ENCODE peak calls at places on chromosomes 6 and 20, in five cellular contexts. Q is brain microvascular endothelial cell, A is H9, S is substantia nigra, V is astrocyte. G is an unnamed sample.

GRCh38 chr20:13984211-13984610 is 6.2 kb downstream of the SEL1L2 start:
- DNase-seq in Q (no peak), A (no peak), S (no peak), V (no peak), G (no peak)

GRCh38 chr20:22582386-22582959 is 1.9 kb downstream of the FOXA2 start:
- DNase-seq in Q (no peak), A (peak; percentile 51), S (no peak), V (no peak), G (no peak)

GRCh38 chr6:130928158-130928917 is 101.1 kb downstream of the SMLR1 start:
- DNase-seq in Q (no peak), A (no peak), S (no peak), V (no peak), G (no peak)

GRCh38 chr20:11047559-11047958 is 373.8 kb upstream of the JAG1 start:
- DNase-seq in Q (no peak), A (no peak), S (no peak), V (peak; percentile 83), G (no peak)

GRCh38 chr20:46213946-46214830 is 94.1 kb downstream of the CDH22 start:
- DNase-seq in Q (no peak), A (no peak), S (no peak), V (no peak), G (no peak)

GRCh38 chr6:29627762-29628418 is 5.1 kb downstream of the GABBR1 start:
- DNase-seq in Q (peak; percentile 69), A (peak; percentile 94), S (peak; percentile 37), V (peak; percentile 78), G (peak; percentile 94)

GRCh38 chr20:60105404-60105803 is 147.2 kb downstream of the CDH26 start:
- DNase-seq in Q (no peak), A (no peak), S (no peak), V (no peak), G (no peak)

GRCh38 chr6:35406666-35407065 is 45.5 kb upstream of the FANCE start:
- DNase-seq in Q (no peak), A (no peak), S (no peak), V (no peak), G (no peak)

GRCh38 chr20:37202267-37202943 is 23.1 kb upstream of the MROH8 start:
- DNase-seq in Q (peak; percentile 91), A (no peak), S (no peak), V (peak; percentile 97), G (peak; percentile 66)

GRCh38 chr20:59031326-59032022 is 661 bp downstream of the ATP5F1E start:
- DNase-seq in Q (no peak), A (no peak), S (no peak), V (no peak), G (no peak)

GRCh38 chr20:62924567-62925419 is 1.5 kb downstream of the DIDO1 start:
- DNase-seq in Q (peak; percentile 28), A (no peak), S (no peak), V (peak; percentile 42), G (peak; percentile 30)

GRCh38 chr6:154686162-154686561 is 47.1 kb upstream of the SCAF8 start:
- DNase-seq in Q (no peak), A (no peak), S (no peak), V (no peak), G (no peak)

GRCh38 chr6:37702314-37702713 is 4.6 kb upstream of the MDGA1 start:
- DNase-seq in Q (no peak), A (no peak), S (no peak), V (no peak), G (no peak)

GRCh38 chr6:37705239-37706051 is 7.8 kb upstream of the MDGA1 start:
- DNase-seq in Q (peak; percentile 78), A (peak; percentile 93), S (peak; percentile 62), V (peak; percentile 81), G (peak; percentile 86)

GRCh38 chr6:37704066-37704465 is 6.4 kb upstream of the MDGA1 start:
- DNase-seq in Q (no peak), A (no peak), S (no peak), V (no peak), G (no peak)

GRCh38 chr6:37706749-37707148 is 9.1 kb upstream of the MDGA1 start:
- DNase-seq in Q (no peak), A (no peak), S (no peak), V (no peak), G (no peak)

GRCh38 chr6:37704923-37705238 is 7.2 kb upstream of the MDGA1 start:
- DNase-seq in Q (no peak), A (no peak), S (no peak), V (no peak), G (no peak)
- H3K27ac ChIP-seq in Q (no peak overlapping the region), A (no peak overlapping the region), S (peak overlapping the region; percentile 69), V (peak overlapping the region; percentile 11), G (peak overlapping the region; percentile 74)

GRCh38 chr6:169620171-169621125 is 81.4 kb downstream of the WDR27 start:
- DNase-seq in Q (peak; percentile 33), A (no peak), S (no peak), V (peak; percentile 78), G (no peak)

GRCh38 chr6:169617562-169617961 is 84.3 kb downstream of the WDR27 start:
- DNase-seq in Q (no peak), A (no peak), S (no peak), V (no peak), G (no peak)

GRCh38 chr6:169618526-169619490 is 83.0 kb downstream of the WDR27 start:
- DNase-seq in Q (peak; percentile 73), A (no peak), S (no peak), V (peak; percentile 97), G (no peak)

GRCh38 chr6:169621311-169621710 is 80.5 kb downstream of the WDR27 start:
- DNase-seq in Q (no peak), A (no peak), S (no peak), V (no peak), G (no peak)

DNA sequence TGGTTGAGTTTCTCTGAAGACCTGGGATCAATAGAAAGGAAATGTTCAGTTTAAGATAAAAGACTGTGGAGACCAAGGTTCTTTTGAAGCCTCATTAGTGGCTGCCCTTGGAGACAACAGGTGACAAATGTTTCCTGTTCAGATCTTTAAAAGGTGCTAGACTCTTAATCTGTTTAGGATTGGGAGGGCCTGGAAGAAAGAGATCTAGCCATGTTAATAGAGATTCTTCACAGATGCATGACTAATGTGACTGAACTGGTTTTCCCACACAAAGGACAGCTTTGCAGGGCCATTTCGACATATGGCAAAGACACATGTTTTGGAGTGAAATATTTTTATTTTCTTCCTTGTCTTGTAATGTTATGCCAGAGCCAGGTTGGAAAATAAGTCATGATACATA is 82.2 kb downstream of the WDR27 start:
- DNase-seq in Q (peak; percentile 10), A (no peak), S (no peak), V (peak; percentile 35), G (no peak)
- H3K27ac ChIP-seq in Q (peak overlapping the region; percentile 48), A (peak overlapping the region; percentile 42), S (no peak overlapping the region), V (peak overlapping the region; percentile 82), G (no peak overlapping the region)

GRCh38 chr6:32895006-32895345 is 41.0 kb downstream of the PSMB9 start:
- DNase-seq in Q (no peak), A (no peak), S (no peak), V (no peak), G (peak; percentile 51)
- H3K27ac ChIP-seq in Q (no peak overlapping the region), A (no peak overlapping the region), S (peak overlapping the region; percentile 14), V (peak overlapping the region; percentile 64), G (peak overlapping the region; percentile 92)

GRCh38 chr6:15403094-15403493 is 157.2 kb downstream of the JARID2 start:
- DNase-seq in Q (no peak), A (no peak), S (no peak), V (no peak), G (no peak)
- H3K27ac ChIP-seq in Q (no peak overlapping the region), A (no peak overlapping the region), S (peak overlapping the region; percentile 86), V (no peak overlapping the region), G (no peak overlapping the region)

GRCh38 chr6:33788694-33789549 is at the start of gene LEMD2:
- DNase-seq in Q (peak; percentile 83), A (peak; percentile 93), S (peak; percentile 85), V (peak; percentile 84), G (peak; percentile 99)

GRCh38 chr6:33787954-33788693 is 806 bp downstream of the LEMD2 start:
- DNase-seq in Q (peak; percentile 65), A (peak; percentile 60), S (peak; percentile 40), V (peak; percentile 76), G (peak; percentile 87)

GRCh38 chr6:33790910-33791309 is 2.0 kb upstream of the LEMD2 start:
- DNase-seq in Q (no peak), A (no peak), S (no peak), V (no peak), G (no peak)

GRCh38 chr6:33789550-33789895 is 593 bp upstream of the LEMD2 start:
- DNase-seq in Q (no peak), A (no peak), S (no peak), V (no peak), G (no peak)

DNA sequence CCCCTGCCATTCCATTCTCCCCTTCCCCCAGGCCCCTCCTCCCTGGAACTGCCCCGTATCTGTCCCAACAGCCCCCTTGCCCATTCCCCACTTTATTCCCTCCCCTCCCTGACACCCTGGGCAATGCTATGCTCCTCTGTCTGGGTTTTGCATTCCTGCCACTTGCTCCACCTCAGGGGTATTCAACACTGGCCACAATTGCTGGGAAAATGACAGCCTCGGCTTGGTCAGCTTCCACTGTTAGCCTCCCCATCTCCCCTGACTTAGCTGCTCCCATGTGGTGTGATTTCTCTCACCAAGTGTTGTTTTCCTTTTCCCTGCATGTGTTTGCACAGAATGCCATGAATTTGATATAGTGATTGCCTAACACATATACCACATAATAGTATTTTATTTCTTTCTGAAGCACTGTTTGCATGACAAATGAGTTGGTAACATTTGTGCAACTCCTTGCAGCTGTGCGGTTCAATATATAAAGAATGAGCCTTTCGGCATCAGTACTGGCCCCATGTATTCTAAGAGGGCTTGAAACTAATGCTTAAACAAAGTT is 1.5 kb upstream of the LEMD2 start:
- DNase-seq in Q (no peak), A (no peak), S (no peak), V (no peak), G (no peak)
- H3K27ac ChIP-seq in Q (no peak overlapping the region), A (no peak overlapping the region), S (no peak overlapping the region), V (no peak overlapping the region), G (no peak overlapping the region)

GRCh38 chr6:46438245-46438644 is 53.0 kb downstream of the RCAN2 start:
- DNase-seq in Q (no peak), A (no peak), S (no peak), V (no peak), G (no peak)
- H3K27ac ChIP-seq in Q (no peak overlapping the region), A (no peak overlapping the region), S (no peak overlapping the region), V (no peak overlapping the region), G (no peak overlapping the region)

DNA sequence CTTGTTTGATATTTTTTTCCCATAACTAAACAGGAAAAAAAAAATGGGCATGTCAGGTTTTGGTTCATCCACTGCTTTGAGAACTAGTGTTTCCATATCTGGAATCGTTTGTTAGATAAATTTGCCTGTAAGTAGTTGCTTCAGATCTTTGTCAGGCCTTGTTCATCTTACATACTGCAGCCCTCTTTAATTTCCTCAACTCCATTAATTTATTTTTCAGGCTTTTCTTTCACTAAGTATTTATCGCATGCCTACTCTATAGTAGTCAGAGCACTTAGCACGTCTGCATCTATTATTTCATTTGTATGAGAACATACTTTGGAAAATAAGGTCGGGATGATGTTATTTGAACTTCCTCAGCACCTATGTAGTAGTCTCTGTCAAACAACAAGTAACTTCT is 80.9 kb downstream of the CAP2 start:
- DNase-seq in Q (no peak), A (no peak), S (no peak), V (no peak), G (no peak)
- H3K27ac ChIP-seq in Q (no peak overlapping the region), A (no peak overlapping the region), S (no peak overlapping the region), V (no peak overlapping the region), G (no peak overlapping the region)

G was measured in SK-N-SH.